ENCODE peak calls at places on chromosomes 2 and 18, in six cellular contexts. H, T, G, M, A and R are unnamed samples.

GRCh38 chr2:198164843-198165242 is 360.4 kb downstream of the PLCL1 start:
- DNase-seq in T (no peak), G (no peak), H (no peak), A (no peak), M (no peak), R (no peak)

GRCh38 chr2:138707424-138708074 is 72.6 kb downstream of the NXPH2 start:
- DNase-seq in G (no peak), T (no peak), H (peak), A (no peak), M (no peak), R (no peak)

GRCh38 chr2:183474912-183475695 is 350.9 kb downstream of the NUP35 start:
- DNase-seq in M (no peak), H (no peak), T (no peak), G (no peak), A (no peak), R (no peak)

GRCh38 chr2:238955648-238956531 is 108.0 kb downstream of the TWIST2 start:
- DNase-seq in M (no peak), T (no peak), A (no peak), H (peak), G (no peak), R (no peak)

GRCh38 chr2:10255189-10256030 is 47.3 kb upstream of the HPCAL1 start:
- DNase-seq in G (peak), H (no peak), T (no peak), M (no peak), A (peak), R (no peak)

GRCh38 chr2:6957910-6958615 is 40.9 kb downstream of the RNF144A start:
- DNase-seq in H (peak), A (no peak), G (no peak), T (no peak), M (no peak), R (no peak)

GRCh38 chr18:32010124-32010745 is 8.4 kb upstream of the RNF125 start:
- DNase-seq in A (no peak), T (no peak), H (peak), M (no peak), G (no peak), R (no peak)

GRCh38 chr2:202165945-202166344 is 72.5 kb downstream of the SUMO1 start:
- DNase-seq in G (no peak), A (no peak), H (no peak), M (no peak), T (no peak), R (no peak)

GRCh38 chr2:117942958-117943672 is 70.8 kb downstream of the CCDC93 start:
- DNase-seq in A (no peak), M (no peak), G (no peak), H (peak), T (no peak), R (no peak)

GRCh38 chr2:74553892-74554820 is at the start of the genes DOK1 and LOXL3:
- DNase-seq in G (peak), M (peak), H (peak), A (peak), T (peak), R (peak)

GRCh38 chr2:128286011-128286721 is 32.5 kb downstream of the HS6ST1 start:
- DNase-seq in M (no peak), T (no peak), G (no peak), A (no peak), H (peak), R (no peak)

GRCh38 chr2:124027182-124027581 is 2.1 kb downstream of the CNTNAP5 start:
- DNase-seq in A (no peak), H (peak), T (no peak), G (no peak), M (peak), R (peak)

GRCh38 chr2:219352448-219353023 is 20.0 kb upstream of the RESP18 start:
- DNase-seq in H (peak), T (peak), M (peak), G (no peak), A (no peak), R (peak)

GRCh38 chr2:102488063-102488462 is 15.0 kb downstream of the SLC9A4 start:
- DNase-seq in M (peak), A (no peak), G (no peak), T (no peak), H (peak), R (no peak)

GRCh38 chr2:46984642-46985476 is 69.3 kb upstream of the MCFD2 start:
- DNase-seq in G (peak), T (peak), H (peak), M (no peak), A (peak), R (peak)

GRCh38 chr2:221134718-221135117 is 437.4 kb downstream of the EPHA4 start:
- DNase-seq in M (no peak), G (no peak), H (no peak), A (no peak), T (no peak), R (peak)

GRCh38 chr2:43192039-43192438 is 34.4 kb downstream of the ZFP36L2 start:
- DNase-seq in A (no peak), G (no peak), T (no peak), M (peak), H (peak), R (peak)

GRCh38 chr18:52903858-52904257 is 563.9 kb downstream of the DCC start:
- DNase-seq in H (no peak), G (no peak), A (peak), T (no peak), M (peak), R (peak)

GRCh38 chr2:12765203-12765602 is 48.5 kb downstream of the TRIB2 start:
- DNase-seq in G (no peak), T (no peak), M (no peak), H (peak), A (no peak), R (no peak)

GRCh38 chr2:111702119-111702808 is 181.7 kb downstream of the ANAPC1 start:
- DNase-seq in M (peak), G (no peak), A (no peak), H (peak), T (peak), R (peak)

GRCh38 chr2:212595036-212595654 is 56.5 kb upstream of the ERBB4 start:
- DNase-seq in T (no peak), M (no peak), A (no peak), H (peak), G (no peak), R (peak)

DNA sequence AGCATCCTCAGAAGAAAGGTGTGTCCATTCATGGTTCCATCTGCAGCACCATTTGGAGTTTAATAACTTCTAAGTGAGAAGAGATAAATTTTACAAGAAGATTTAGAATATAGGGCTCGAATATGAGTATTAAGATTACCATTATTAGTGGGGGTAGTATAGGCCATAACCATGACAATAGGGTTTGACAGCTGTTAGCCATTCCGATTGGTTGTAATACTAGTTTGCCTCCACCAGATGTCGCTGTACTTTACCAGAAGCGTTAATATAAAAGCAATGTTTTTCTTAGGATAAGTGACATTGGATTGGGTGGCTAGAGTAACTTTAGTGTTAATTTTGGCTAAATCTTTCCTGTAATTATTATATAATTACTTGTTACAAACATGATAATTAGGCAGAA is 107.5 kb upstream of the SRD5A2 start:
- DNase-seq in T (no peak), M (no peak), H (peak), A (no peak), G (no peak), R (peak)
- TF ChIP-seq CTCF in T (no peak), M (peak), H (peak), A (peak), G (no peak), R (peak)

GRCh38 chr18:2978626-2979025 is 34.3 kb downstream of the LPIN2 start:
- DNase-seq in T (no peak), A (no peak), M (no peak), H (peak), G (no peak), R (no peak)
- H3K4me3 ChIP-seq in T (peak), A (peak), M (no peak), H (no peak), G (no peak), R (peak)

GRCh38 chr18:65435529-65435928 is 315.3 kb upstream of the CDH7 start:
- DNase-seq in M (no peak), H (no peak), T (no peak), G (no peak), A (no peak), R (no peak)

GRCh38 chr18:65439184-65439583 is 311.6 kb upstream of the CDH7 start:
- DNase-seq in H (no peak), A (no peak), M (no peak), G (no peak), T (no peak), R (no peak)

GRCh38 chr18:65436430-65436829 is 314.4 kb upstream of the CDH7 start:
- DNase-seq in T (no peak), G (no peak), M (peak), A (no peak), H (no peak), R (no peak)
- TF ChIP-seq CTCF in T (no peak), G (no peak), M (no peak), A (no peak), H (no peak), R (no peak)

DNA sequence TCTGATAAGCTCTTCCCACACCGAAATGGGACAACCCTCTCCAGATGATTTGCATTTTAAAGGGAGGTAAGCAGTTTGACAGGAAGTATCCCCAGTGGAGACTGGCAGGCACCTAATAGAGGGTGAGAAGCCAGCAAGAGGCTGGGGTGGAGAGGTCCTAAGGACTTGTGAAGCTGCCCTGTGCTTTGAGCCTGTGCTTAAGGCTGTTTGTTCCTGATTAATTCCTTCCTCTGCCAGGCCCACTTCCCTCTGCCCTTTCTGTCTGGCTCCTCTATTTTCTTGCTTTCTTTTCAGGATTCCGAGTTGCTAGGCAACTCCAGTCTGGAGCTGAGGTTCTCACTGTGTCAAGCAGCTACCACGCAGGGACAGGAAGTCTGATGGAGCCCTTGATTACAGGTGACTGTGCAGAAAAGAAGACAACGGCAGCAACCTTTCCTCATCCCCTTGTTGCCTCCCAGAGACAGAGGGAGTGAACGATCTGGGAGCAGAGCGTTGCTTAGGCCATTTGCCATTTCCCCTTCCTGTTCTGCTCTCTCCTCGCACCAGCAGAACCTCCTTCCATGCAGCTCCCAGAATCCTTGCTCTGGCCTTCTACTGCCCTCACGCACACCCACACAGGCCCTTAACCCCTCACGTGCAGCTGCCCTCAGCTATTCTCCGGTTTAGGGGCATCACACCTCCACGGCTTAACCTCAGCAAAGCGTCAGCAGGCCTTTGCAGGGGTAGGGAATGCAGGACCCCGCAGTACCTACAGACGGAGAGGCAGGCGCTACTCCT is 103.6 kb upstream of the CELF4 start:
- DNase-seq in M (no peak), G (peak), T (no peak), A (no peak), H (no peak), R (no peak)
- H3K4me3 ChIP-seq in M (no peak), G (no peak), T (no peak), A (no peak), H (no peak), R (no peak)

GRCh38 chr2:16727256-16727655 is 61.6 kb upstream of the CYRIA start:
- DNase-seq in A (no peak), G (no peak), H (peak), M (no peak), T (no peak), R (no peak)
- TF ChIP-seq CTCF in A (no peak), G (no peak), H (no peak), M (no peak), T (no peak), R (no peak)

GRCh38 chr2:199739413-199740110 is 111.4 kb downstream of the FTCDNL1 start:
- DNase-seq in T (peak), H (peak), A (peak), M (peak), G (peak), R (peak)
- H3K4me3 ChIP-seq in T (no peak), H (no peak), A (peak), M (no peak), G (no peak), R (no peak)